ENCODE peak calls at places on chromosomes 12 and 14, in eight cellular contexts. One of them, this sample, is unnamed.

GRCh38 chr12:49622501-49623141 is 740 bp upstream of the PRPF40B start:
- DNase-seq in endothelial cell of umbilical vein: no peak
- DNase-seq in GM23248: peak
- DNase-seq in neural progenitor cell: peak
- DNase-seq in neuronal stem cell: no peak
- DNase-seq in GM23338: peak
- DNase-seq in H9: peak
- DNase-seq in OCI-LY7: peak
- DNase-seq in this sample: peak

GRCh38 chr12:49661191-49661590 is 37.8 kb downstream of the PRPF40B start:
- DNase-seq in endothelial cell of umbilical vein: no peak
- DNase-seq in GM23248: no peak
- DNase-seq in neural progenitor cell: no peak
- DNase-seq in neuronal stem cell: no peak
- DNase-seq in GM23338: no peak
- DNase-seq in H9: no peak
- DNase-seq in OCI-LY7: peak
- DNase-seq in this sample: no peak

GRCh38 chr12:75766263-75767160 is 255.1 kb upstream of the KRR1 start:
- DNase-seq in endothelial cell of umbilical vein: peak
- DNase-seq in GM23248: peak
- DNase-seq in neural progenitor cell: no peak
- DNase-seq in neuronal stem cell: no peak
- DNase-seq in GM23338: peak
- DNase-seq in H9: no peak
- DNase-seq in OCI-LY7: no peak
- DNase-seq in this sample: peak

GRCh38 chr14:75242546-75243273 is 35.9 kb upstream of the FOS start:
- DNase-seq in endothelial cell of umbilical vein: no peak
- DNase-seq in GM23248: peak
- DNase-seq in neural progenitor cell: peak
- DNase-seq in neuronal stem cell: no peak
- DNase-seq in GM23338: no peak
- DNase-seq in H9: no peak
- DNase-seq in OCI-LY7: no peak
- DNase-seq in this sample: peak

GRCh38 chr12:15880721-15881120 is 1.5 kb upstream of the STRAP start:
- DNase-seq in endothelial cell of umbilical vein: no peak
- DNase-seq in GM23248: peak
- DNase-seq in neural progenitor cell: no peak
- DNase-seq in neuronal stem cell: no peak
- DNase-seq in GM23338: no peak
- DNase-seq in H9: no peak
- DNase-seq in OCI-LY7: no peak
- DNase-seq in this sample: no peak

GRCh38 chr14:87334997-87335675 is 657.8 kb downstream of the GALC start:
- DNase-seq in endothelial cell of umbilical vein: no peak
- DNase-seq in GM23248: peak
- DNase-seq in neural progenitor cell: no peak
- DNase-seq in neuronal stem cell: no peak
- DNase-seq in GM23338: peak
- DNase-seq in H9: no peak
- DNase-seq in OCI-LY7: peak
- DNase-seq in this sample: no peak

GRCh38 chr12:93979189-93979588 is 169.2 kb upstream of the PLXNC1 start:
- DNase-seq in endothelial cell of umbilical vein: peak
- DNase-seq in GM23248: peak
- DNase-seq in neural progenitor cell: no peak
- DNase-seq in neuronal stem cell: no peak
- DNase-seq in GM23338: peak
- DNase-seq in H9: no peak
- DNase-seq in OCI-LY7: peak
- DNase-seq in this sample: peak

GRCh38 chr12:132710062-132710421 is 600 bp upstream of the PGAM5 start:
- DNase-seq in endothelial cell of umbilical vein: no peak
- DNase-seq in GM23248: peak
- DNase-seq in neural progenitor cell: peak
- DNase-seq in neuronal stem cell: no peak
- DNase-seq in GM23338: peak
- DNase-seq in H9: no peak
- DNase-seq in OCI-LY7: no peak
- DNase-seq in this sample: no peak

GRCh38 chr14:106530423-106531107 is 1004.2 kb downstream of the TMEM121 start:
- DNase-seq in endothelial cell of umbilical vein: no peak
- DNase-seq in GM23248: no peak
- DNase-seq in neural progenitor cell: no peak
- DNase-seq in neuronal stem cell: no peak
- DNase-seq in GM23338: peak
- DNase-seq in H9: no peak
- DNase-seq in OCI-LY7: peak
- DNase-seq in this sample: no peak

GRCh38 chr14:36582011-36582873 is at the start of gene NKX2-8:
- DNase-seq in endothelial cell of umbilical vein: no peak
- DNase-seq in GM23248: no peak
- DNase-seq in neural progenitor cell: peak
- DNase-seq in neuronal stem cell: no peak
- DNase-seq in GM23338: peak
- DNase-seq in H9: peak
- DNase-seq in OCI-LY7: no peak
- DNase-seq in this sample: no peak

GRCh38 chr14:36672095-36672494 is 10.4 kb downstream of the PAX9 start:
- DNase-seq in endothelial cell of umbilical vein: no peak
- DNase-seq in GM23248: no peak
- DNase-seq in neural progenitor cell: no peak
- DNase-seq in neuronal stem cell: no peak
- DNase-seq in GM23338: no peak
- DNase-seq in H9: no peak
- DNase-seq in OCI-LY7: no peak
- DNase-seq in this sample: no peak

GRCh38 chr12:132452596-132453350 is 37.2 kb upstream of the FBRSL1 start:
- DNase-seq in endothelial cell of umbilical vein: no peak
- DNase-seq in GM23248: no peak
- DNase-seq in neural progenitor cell: no peak
- DNase-seq in neuronal stem cell: no peak
- DNase-seq in GM23338: no peak
- DNase-seq in H9: no peak
- DNase-seq in OCI-LY7: no peak
- DNase-seq in this sample: no peak

GRCh38 chr14:87131879-87132278 is 861.1 kb downstream of the GALC start:
- DNase-seq in endothelial cell of umbilical vein: no peak
- DNase-seq in GM23248: peak
- DNase-seq in neural progenitor cell: no peak
- DNase-seq in neuronal stem cell: no peak
- DNase-seq in GM23338: peak
- DNase-seq in H9: no peak
- DNase-seq in OCI-LY7: peak
- DNase-seq in this sample: peak

GRCh38 chr14:73289308-73289707 is 52.0 kb downstream of the PAPLN start:
- DNase-seq in endothelial cell of umbilical vein: no peak
- DNase-seq in GM23248: no peak
- DNase-seq in neural progenitor cell: no peak
- DNase-seq in neuronal stem cell: no peak
- DNase-seq in GM23338: no peak
- DNase-seq in H9: no peak
- DNase-seq in OCI-LY7: no peak
- DNase-seq in this sample: no peak

GRCh38 chr12:118402251-118402650 is 25.9 kb downstream of the SUDS3 start:
- DNase-seq in endothelial cell of umbilical vein: peak
- DNase-seq in GM23248: peak
- DNase-seq in neural progenitor cell: no peak
- DNase-seq in neuronal stem cell: no peak
- DNase-seq in GM23338: no peak
- DNase-seq in H9: no peak
- DNase-seq in OCI-LY7: no peak
- DNase-seq in this sample: peak

GRCh38 chr12:77841467-77842054 is 10.9 kb downstream of the NAV3 start:
- DNase-seq in endothelial cell of umbilical vein: peak
- DNase-seq in GM23248: no peak
- DNase-seq in neural progenitor cell: no peak
- DNase-seq in neuronal stem cell: no peak
- DNase-seq in GM23338: no peak
- DNase-seq in H9: no peak
- DNase-seq in OCI-LY7: no peak
- DNase-seq in this sample: no peak

GRCh38 chr12:49201595-49202295 is 12.9 kb upstream of the TUBA1A start:
- DNase-seq in endothelial cell of umbilical vein: peak
- DNase-seq in GM23248: peak
- DNase-seq in neural progenitor cell: peak
- DNase-seq in neuronal stem cell: no peak
- DNase-seq in GM23338: peak
- DNase-seq in H9: peak
- DNase-seq in OCI-LY7: no peak
- DNase-seq in this sample: peak

DNA sequence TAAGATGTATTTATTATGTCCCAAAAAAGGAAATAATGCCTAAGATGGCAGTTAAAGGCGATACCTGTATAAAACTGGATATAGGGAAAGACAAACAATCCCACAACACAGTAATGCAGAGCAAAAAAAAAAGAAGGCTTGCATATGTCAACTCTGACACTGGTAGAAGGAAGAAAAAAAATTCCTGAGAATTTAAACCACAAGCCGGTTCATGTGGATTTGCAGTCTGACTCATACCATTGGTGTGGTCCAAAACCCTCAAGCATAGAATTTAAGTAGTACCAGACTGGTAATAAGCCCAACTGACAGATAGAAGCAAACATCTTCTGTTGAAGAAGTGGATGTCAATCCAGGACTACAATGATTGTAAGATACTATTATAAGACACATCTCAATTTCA is 7.2 kb downstream of the DNAI7 start:
- DNase-seq in endothelial cell of umbilical vein: no peak
- DNase-seq in GM23248: peak
- DNase-seq in neural progenitor cell: no peak
- DNase-seq in neuronal stem cell: no peak
- DNase-seq in GM23338: no peak
- DNase-seq in H9: no peak
- DNase-seq in OCI-LY7: no peak
- DNase-seq in this sample: peak
- H3K4me2 ChIP-seq in endothelial cell of umbilical vein: no peak
- H3K4me2 ChIP-seq in GM23248: no peak
- H3K4me2 ChIP-seq in neural progenitor cell: no peak
- H3K4me2 ChIP-seq in neuronal stem cell: no peak
- H3K4me2 ChIP-seq in GM23338: no peak
- H3K4me2 ChIP-seq in H9: no peak
- H3K4me2 ChIP-seq in OCI-LY7: no peak
- H3K4me2 ChIP-seq in this sample: peak

DNA sequence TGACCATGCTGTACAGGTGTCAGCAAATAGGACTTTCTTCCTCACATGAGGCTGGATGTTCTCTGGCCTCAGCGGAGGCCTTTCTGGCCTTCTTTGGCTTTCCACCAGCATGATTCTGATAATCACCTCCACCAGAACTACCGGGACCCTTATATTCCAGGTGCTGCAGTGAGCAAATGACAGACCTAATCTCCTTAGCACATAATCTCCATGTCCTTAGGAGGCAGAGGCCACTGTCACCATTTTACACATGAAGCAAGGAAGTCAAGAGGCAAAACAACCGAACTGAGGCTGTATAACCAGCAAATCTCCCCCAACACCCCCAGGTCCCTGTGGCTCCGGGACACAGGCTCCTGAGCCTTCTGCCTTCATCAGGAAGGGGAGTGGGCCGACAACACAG is 91.2 kb downstream of the ITPK1 start:
- DNase-seq in endothelial cell of umbilical vein: no peak
- DNase-seq in GM23248: no peak
- DNase-seq in neural progenitor cell: no peak
- DNase-seq in neuronal stem cell: no peak
- DNase-seq in GM23338: no peak
- DNase-seq in H9: no peak
- DNase-seq in OCI-LY7: no peak
- DNase-seq in this sample: no peak
- H3K4me2 ChIP-seq in endothelial cell of umbilical vein: no peak
- H3K4me2 ChIP-seq in GM23248: no peak
- H3K4me2 ChIP-seq in neural progenitor cell: no peak
- H3K4me2 ChIP-seq in neuronal stem cell: no peak
- H3K4me2 ChIP-seq in GM23338: no peak
- H3K4me2 ChIP-seq in H9: no peak
- H3K4me2 ChIP-seq in OCI-LY7: no peak
- H3K4me2 ChIP-seq in this sample: no peak

GRCh38 chr12:121630791-121631190 is 4.5 kb downstream of the ORAI1 start:
- DNase-seq in endothelial cell of umbilical vein: no peak
- DNase-seq in GM23248: no peak
- DNase-seq in neural progenitor cell: no peak
- DNase-seq in neuronal stem cell: no peak
- DNase-seq in GM23338: no peak
- DNase-seq in H9: no peak
- DNase-seq in OCI-LY7: no peak
- DNase-seq in this sample: no peak
- H3K4me2 ChIP-seq in endothelial cell of umbilical vein: no peak
- H3K4me2 ChIP-seq in GM23248: no peak
- H3K4me2 ChIP-seq in neural progenitor cell: no peak
- H3K4me2 ChIP-seq in neuronal stem cell: no peak
- H3K4me2 ChIP-seq in GM23338: no peak
- H3K4me2 ChIP-seq in H9: no peak
- H3K4me2 ChIP-seq in OCI-LY7: no peak
- H3K4me2 ChIP-seq in this sample: no peak

DNA sequence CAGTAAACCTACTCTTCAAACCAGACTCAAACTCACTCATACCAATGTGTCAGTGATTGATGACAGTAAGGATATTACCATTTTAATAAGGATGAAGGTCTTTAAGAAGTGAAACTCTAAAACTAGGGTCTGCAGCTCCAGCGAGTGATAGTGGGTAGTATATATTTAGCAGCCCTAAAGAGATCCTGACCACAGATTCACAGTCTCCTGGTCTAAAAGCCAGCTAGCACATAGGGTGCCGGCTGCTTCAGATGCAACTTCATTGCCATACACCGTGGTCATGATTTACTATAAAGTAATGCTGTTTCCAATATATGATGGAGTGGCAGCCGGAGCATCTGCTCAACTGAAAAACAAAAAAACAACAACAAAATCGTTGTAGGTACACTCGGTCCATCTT is 99.6 kb upstream of the MDM1 start:
- DNase-seq in endothelial cell of umbilical vein: no peak
- DNase-seq in GM23248: no peak
- DNase-seq in neural progenitor cell: no peak
- DNase-seq in neuronal stem cell: no peak
- DNase-seq in GM23338: no peak
- DNase-seq in H9: no peak
- DNase-seq in OCI-LY7: no peak
- DNase-seq in this sample: no peak
- H3K4me2 ChIP-seq in endothelial cell of umbilical vein: no peak
- H3K4me2 ChIP-seq in GM23248: no peak
- H3K4me2 ChIP-seq in neural progenitor cell: no peak
- H3K4me2 ChIP-seq in neuronal stem cell: no peak
- H3K4me2 ChIP-seq in GM23338: no peak
- H3K4me2 ChIP-seq in H9: no peak
- H3K4me2 ChIP-seq in OCI-LY7: no peak
- H3K4me2 ChIP-seq in this sample: no peak